ENCODE peak calls at places on chromosomes 2 and 18, in eight cellular contexts. N is progenitor cell of endocrine pancreas; W is A172; R is fibroblast of the conjunctiva; D is activated T-cell treated with anti-CD3 and anti-CD28 coated beads for 1 hour; C is thoracic aorta; M is effector CD4-positive, alpha-beta T cell; S is renal cortical epithelial cell. Q is an unnamed sample.
A peak's percentile ranks its signal among the peaks of the same experiment; 100 is the strongest.

GRCh38 chr2:37230581-37230980 is 815 bp downstream of the CEBPZ start:
- DNase-seq in N (no peak), W (peak; percentile 29), R (no peak), D (no peak), C (no peak), M (no peak), S (no peak), Q (no peak)

GRCh38 chr2:40332096-40332826 is 119.6 kb downstream of the SLC8A1 start:
- DNase-seq in N (no peak), W (peak; percentile 40), R (peak; percentile 56), D (no peak), C (no peak), M (no peak), S (peak; percentile 82), Q (no peak)

GRCh38 chr2:105821428-105822125 is 76.9 kb downstream of the NCK2 start:
- DNase-seq in N (no peak), W (no peak), R (no peak), D (no peak), C (no peak), M (no peak), S (no peak), Q (no peak)

GRCh38 chr18:24878289-24878688 is 417.9 kb downstream of the HRH4 start:
- DNase-seq in N (no peak), W (no peak), R (peak; percentile 49), D (no peak), C (no peak), M (no peak), S (peak; percentile 18), Q (peak; percentile 41)

GRCh38 chr2:207533609-207534008 is 3.8 kb downstream of the CREB1 start:
- DNase-seq in N (no peak), W (no peak), R (no peak), D (no peak), C (no peak), M (no peak), S (no peak), Q (no peak)

GRCh38 chr2:215796160-215796559 is 217.2 kb downstream of the MREG start:
- DNase-seq in N (no peak), W (peak; percentile 88), R (no peak), D (no peak), C (no peak), M (no peak), S (peak; percentile 90), Q (peak; percentile 77)

GRCh38 chr18:59729781-59730180 is 32.6 kb upstream of the CCBE1 start:
- DNase-seq in N (no peak), W (no peak), R (no peak), D (no peak), C (no peak), M (no peak), S (no peak), Q (no peak)

GRCh38 chr2:112688086-112688880 is 32.5 kb upstream of the NT5DC4 start:
- DNase-seq in N (no peak), W (peak; percentile 31), R (no peak), D (no peak), C (no peak), M (no peak), S (peak; percentile 36), Q (no peak)

GRCh38 chr2:115384399-115384798 is 942.0 kb downstream of the DPP10 start:
- DNase-seq in N (no peak), W (no peak), R (no peak), D (no peak), C (no peak), M (no peak), S (no peak), Q (no peak)

GRCh38 chr2:67524236-67524635 is 127.1 kb downstream of the ETAA1 start:
- DNase-seq in N (no peak), W (no peak), R (no peak), D (no peak), C (no peak), M (no peak), S (peak; percentile 64), Q (peak; percentile 5)

GRCh38 chr2:59006204-59006603 is 765.1 kb upstream of the FANCL start:
- DNase-seq in N (no peak), W (no peak), R (no peak), D (no peak), C (no peak), M (no peak), S (no peak), Q (no peak)

GRCh38 chr2:61177727-61178549 is 15.9 kb downstream of the C2orf74 start:
- DNase-seq in N (no peak), W (no peak), R (no peak), D (peak; percentile 17), C (no peak), M (peak; percentile 30), S (no peak), Q (no peak)

GRCh38 chr2:172109670-172110421 is 7.1 kb upstream of the DLX2 start:
- DNase-seq in N (no peak), W (no peak), R (no peak), D (no peak), C (no peak), M (no peak), S (no peak), Q (no peak)

GRCh38 chr2:72916743-72917137 is 579 bp upstream of the EMX1 start:
- DNase-seq in N (no peak), W (no peak), R (no peak), D (no peak), C (no peak), M (no peak), S (no peak), Q (no peak)

GRCh38 chr2:154247503-154247902 is 375.8 kb downstream of the GALNT13 start:
- DNase-seq in N (no peak), W (no peak), R (no peak), D (no peak), C (no peak), M (no peak), S (no peak), Q (no peak)

GRCh38 chr2:10431797-10432196 is 16.3 kb downstream of the ODC1 start:
- DNase-seq in N (no peak), W (no peak), R (no peak), D (no peak), C (no peak), M (no peak), S (no peak), Q (no peak)

GRCh38 chr2:130873700-130874346 is 37.1 kb downstream of the ARHGEF4 start:
- DNase-seq in N (peak; percentile 61), W (peak; percentile 72), R (peak; percentile 39), D (peak; percentile 59), C (peak; percentile 44), M (peak; percentile 59), S (peak; percentile 45), Q (peak; percentile 51)

Q was measured in H4.